ENCODE peak calls at places on chromosomes 7 and 10, in four cellular contexts. E is heart left ventricle, K is H9, S is endothelial cell of umbilical vein. I is an unnamed sample.

GRCh38 chr7:51304729-51305128 is 11.9 kb downstream of the COBL start:
- DNase-seq in E (no peak), K (no peak), S (no peak), I (no peak)

GRCh38 chr10:86671985-86672710 is 3.8 kb downstream of the LDB3 start:
- DNase-seq in E (peak; percentile 72), K (no peak), S (no peak), I (no peak)

GRCh38 chr10:121002586-121003205 is 151.5 kb downstream of the WDR11 start:
- DNase-seq in E (no peak), K (no peak), S (no peak), I (no peak)

GRCh38 chr7:39446546-39446945 is 119.7 kb upstream of the YAE1 start:
- DNase-seq in E (no peak), K (no peak), S (no peak), I (no peak)

GRCh38 chr7:121544726-121545125 is 148.6 kb upstream of the FAM3C start:
- DNase-seq in E (no peak), K (no peak), S (peak; percentile 96), I (peak; percentile 42)

GRCh38 chr10:17174626-17175025 is 26.8 kb downstream of the TRDMT1 start:
- DNase-seq in E (no peak), K (no peak), S (no peak), I (no peak)

GRCh38 chr7:114409750-114410149 is 4.9 kb upstream of the FOXP2 start:
- DNase-seq in E (no peak), K (no peak), S (no peak), I (no peak)

GRCh38 chr10:100612601-100613595 is 77.2 kb downstream of the HIF1AN start:
- DNase-seq in E (no peak), K (no peak), S (no peak), I (no peak)

GRCh38 chr7:121126801-121127534 is 138.5 kb downstream of the CPED1 start:
- DNase-seq in E (no peak), K (no peak), S (peak; percentile 38), I (peak; percentile 28)

GRCh38 chr10:124539935-124540641 is 78.5 kb downstream of the LHPP start:
- DNase-seq in E (peak; percentile 73), K (peak; percentile 78), S (peak; percentile 45), I (peak; percentile 34)

GRCh38 chr7:105060394-105060793 is 46.4 kb downstream of the KMT2E start:
- DNase-seq in E (no peak), K (no peak), S (no peak), I (no peak)

GRCh38 chr7:91295571-91295970 is 31.3 kb downstream of the FZD1 start:
- DNase-seq in E (no peak), K (no peak), S (no peak), I (no peak)

GRCh38 chr10:35017608-35018007 is 72.5 kb downstream of the CUL2 start:
- DNase-seq in E (no peak), K (no peak), S (no peak), I (no peak)

GRCh38 chr7:26667514-26668133 is 196.8 kb downstream of the SKAP2 start:
- DNase-seq in E (peak; percentile 64), K (peak; percentile 89), S (peak; percentile 96), I (peak; percentile 95)

GRCh38 chr7:699260-700170 is 27.0 kb upstream of the DNAAF5 start:
- DNase-seq in E (no peak), K (no peak), S (peak; percentile 53), I (no peak)

GRCh38 chr7:44891372-44891771 is 6.0 kb upstream of the PURB start:
- DNase-seq in E (no peak), K (no peak), S (no peak), I (no peak)

GRCh38 chr10:19932806-19933371 is 116.7 kb downstream of the PLXDC2 start:
- DNase-seq in E (no peak), K (no peak), S (no peak), I (no peak)

GRCh38 chr7:123557016-123557630 is 495 bp downstream of the NDUFA5 start:
- DNase-seq in E (no peak), K (no peak), S (no peak), I (no peak)

GRCh38 chr10:62582804-62583208 is 208.6 kb downstream of the ZNF365 start:
- DNase-seq in E (peak; percentile 70), K (no peak), S (no peak), I (peak; percentile 85)

GRCh38 chr10:35657621-35658020 is 15.5 kb upstream of the FZD8 start:
- DNase-seq in E (no peak), K (no peak), S (no peak), I (no peak)

GRCh38 chr10:8043569-8044306 is 10.8 kb upstream of the GATA3 start:
- DNase-seq in E (no peak), K (peak; percentile 84), S (peak; percentile 16), I (peak; percentile 36)

GRCh38 chr10:101843032-101843991 is at the start of gene KCNIP2:
- DNase-seq in E (no peak), K (peak; percentile 90), S (no peak), I (peak; percentile 66)

GRCh38 chr10:75187961-75188426 is 22.6 kb upstream of the VDAC2 start:
- DNase-seq in E (peak; percentile 44), K (peak; percentile 71), S (peak; percentile 66), I (peak; percentile 55)

GRCh38 chr10:103663802-103664201 is 170.3 kb downstream of the NEURL1 start:
- DNase-seq in E (peak; percentile 54), K (no peak), S (no peak), I (peak; percentile 73)

GRCh38 chr7:75985009-75985517 is 9.3 kb downstream of the TMEM120A start:
- DNase-seq in E (no peak), K (no peak), S (no peak), I (no peak)

GRCh38 chr10:86122646-86123045 is 243.9 kb downstream of the GRID1 start:
- DNase-seq in E (no peak), K (no peak), S (no peak), I (no peak)

GRCh38 chr10:79379512-79380124 is 32.3 kb downstream of the PPIF start:
- DNase-seq in E (no peak), K (peak; percentile 22), S (no peak), I (no peak)

GRCh38 chr10:88392222-88392621 is 190.9 kb downstream of the RNLS start:
- DNase-seq in E (no peak), K (no peak), S (no peak), I (no peak)

GRCh38 chr10:123831259-123831658 is 60.3 kb downstream of the CPXM2 start:
- DNase-seq in E (no peak), K (no peak), S (no peak), I (no peak)

GRCh38 chr10:93006435-93007039 is 54.1 kb upstream of the CYP26C1 start:
- DNase-seq in E (no peak), K (no peak), S (peak; percentile 61), I (peak; percentile 62)
- TF ChIP-seq CTCF in E (peak; percentile 61), K (peak; percentile 81), S (peak; percentile 48), I (peak; percentile 72)

DNA sequence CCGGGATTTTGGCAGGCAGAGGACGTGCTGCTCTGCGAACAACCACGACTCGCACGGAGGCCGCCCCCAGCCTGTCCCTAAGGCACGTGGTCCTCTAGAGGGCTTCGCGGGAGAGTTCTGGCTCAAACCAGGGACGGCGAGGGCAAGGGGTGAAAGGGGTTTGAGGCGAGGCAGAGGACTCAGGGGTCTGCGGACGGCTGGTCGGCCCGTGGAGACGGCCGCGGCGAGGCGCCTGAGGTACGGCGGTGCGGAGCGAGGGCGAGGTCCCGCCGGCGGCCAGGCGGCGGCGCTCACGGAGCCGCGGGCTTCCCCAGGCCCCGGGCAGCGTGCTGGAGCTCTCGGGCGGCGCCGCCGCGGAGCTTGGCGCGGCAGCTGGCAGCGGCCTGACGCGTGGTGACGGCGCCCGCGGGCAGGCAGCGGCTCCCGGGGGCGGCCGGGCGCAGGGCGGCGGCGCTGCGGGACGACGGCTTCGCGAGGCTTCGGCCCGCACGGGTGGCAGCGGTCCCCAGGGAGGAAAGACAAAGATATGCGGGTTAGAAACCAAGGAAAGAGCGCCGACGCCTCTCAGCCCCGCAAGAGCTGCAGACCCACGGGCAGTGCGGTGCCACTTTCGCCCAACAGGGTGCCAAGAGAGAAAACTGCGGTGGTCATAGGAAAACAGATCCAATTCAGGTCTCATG is 44.8 kb downstream of the ZNF800 start:
- DNase-seq in E (peak; percentile 46), K (peak; percentile 77), S (peak; percentile 70), I (peak; percentile 86)
- TF ChIP-seq CTCF in E (peak; percentile 73), K (peak; percentile 59), S (peak; percentile 51), I (no peak)

GRCh38 chr10:93977442-93977841 is 16.3 kb upstream of the PLCE1 start:
- DNase-seq in E (no peak), K (no peak), S (no peak), I (no peak)
- TF ChIP-seq CTCF in E (no peak), K (peak; percentile 36), S (no peak), I (no peak)

DNA sequence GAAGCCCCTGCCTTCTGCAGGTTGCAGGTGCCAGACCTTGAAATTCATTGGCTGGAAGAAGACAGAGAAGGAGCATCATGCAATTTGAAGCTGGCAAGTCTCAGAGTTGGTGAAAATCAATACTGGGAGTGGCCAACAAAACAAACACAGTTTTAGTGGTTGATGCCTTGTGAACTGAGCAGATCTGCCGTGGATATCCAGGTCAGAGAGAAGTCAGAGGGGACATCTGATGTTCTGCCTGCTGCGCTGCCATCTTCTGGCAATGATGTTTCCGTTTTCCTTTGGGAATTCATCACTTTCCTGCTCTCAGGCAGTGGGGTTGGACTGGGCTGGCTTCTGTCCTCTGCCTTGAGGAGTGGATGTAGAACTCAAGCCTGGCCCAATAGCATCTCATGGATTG is 132.0 kb downstream of the RPS24 start:
- DNase-seq in E (no peak), K (peak; percentile 48), S (no peak), I (no peak)
- TF ChIP-seq CTCF in E (no peak), K (peak; percentile 63), S (no peak), I (peak; percentile 29)

GRCh38 chr7:150896562-150897209 is 44.4 kb downstream of the AOC1 start:
- DNase-seq in E (no peak), K (no peak), S (no peak), I (no peak)

GRCh38 chr7:150898475-150899011 is 46.2 kb downstream of the AOC1 start:
- DNase-seq in E (peak; percentile 67), K (peak; percentile 89), S (peak; percentile 57), I (peak; percentile 72)

GRCh38 chr7:150891740-150892139 is 39.4 kb downstream of the AOC1 start:
- DNase-seq in E (no peak), K (no peak), S (no peak), I (no peak)

GRCh38 chr7:150897502-150898474 is 45.5 kb downstream of the AOC1 start:
- DNase-seq in E (no peak), K (no peak), S (no peak), I (peak; percentile 22)

GRCh38 chr7:150895809-150896208 is 43.5 kb downstream of the AOC1 start:
- DNase-seq in E (no peak), K (no peak), S (no peak), I (no peak)
- TF ChIP-seq CTCF in E (no peak), K (no peak), S (no peak), I (no peak)

DNA sequence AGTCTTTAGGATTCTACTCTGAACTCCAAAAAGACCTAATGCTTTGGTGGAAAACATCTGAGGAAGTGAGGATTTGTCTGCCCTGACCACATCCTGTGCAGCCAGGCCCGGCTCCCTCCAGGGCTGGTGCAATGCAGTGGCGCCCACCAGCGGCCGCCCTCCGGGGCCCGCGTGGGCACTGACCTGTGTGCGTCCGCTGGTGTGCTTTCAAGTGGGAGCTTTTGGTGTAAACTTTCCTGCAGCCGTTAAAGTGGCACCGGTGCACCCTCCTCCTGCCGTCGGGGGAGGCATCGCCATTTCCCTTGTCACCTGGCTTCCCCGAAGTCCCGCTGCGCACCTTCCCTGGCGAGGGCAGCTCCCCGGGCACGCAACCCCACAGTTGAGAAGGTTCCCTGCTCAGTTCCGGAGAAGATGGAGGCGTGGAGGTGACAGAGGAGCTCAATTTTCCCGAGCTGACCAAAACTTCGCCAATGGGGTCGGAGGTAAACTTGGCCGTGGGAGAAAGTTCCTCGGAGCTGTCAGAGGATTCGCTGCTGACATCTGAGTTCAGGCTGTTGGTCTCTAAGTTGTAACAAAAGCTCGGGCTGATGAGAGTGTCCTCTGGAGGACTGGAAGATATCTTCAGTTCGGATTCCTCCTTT is 3.4 kb downstream of the KLF6 start:
- DNase-seq in E (peak; percentile 72), K (peak; percentile 45), S (peak; percentile 49), I (no peak)
- TF ChIP-seq CTCF in E (peak; percentile 65), K (peak; percentile 48), S (peak; percentile 64), I (peak; percentile 46)

GRCh38 chr10:99507265-99507664 is 25.5 kb upstream of the NKX2-3 start:
- DNase-seq in E (no peak), K (no peak), S (no peak), I (no peak)
- TF ChIP-seq CTCF in E (no peak), K (no peak), S (no peak), I (no peak)